ENCODE peak calls at places on chromosomes 16 and 17, in six cellular contexts. H is ascending aorta, C is prostate gland, Y is A549, P is lung, X is neuronal stem cell. M is an unnamed sample. For H3K9me3, the result is how much of the 10 kb centered on the place peaks cover.

GRCh38 chr16:89922884-89923639 is at the start of gene TUBB3:
- DNase-seq in H (no peak), C (peak), Y (peak), P (peak), X (peak), M (no peak)

GRCh38 chr16:88691924-88692560 is 5.7 kb upstream of the SNAI3 start:
- DNase-seq in H (no peak), C (no peak), Y (no peak), P (peak), X (no peak), M (no peak)

GRCh38 chr16:19375561-19376158 is 42.0 kb upstream of the TMC5 start:
- DNase-seq in H (no peak), C (peak), Y (peak), P (no peak), X (peak), M (peak)

GRCh38 chr17:35001549-35001948 is 21.2 kb downstream of the LIG3 start:
- DNase-seq in H (no peak), C (no peak), Y (no peak), P (no peak), X (no peak), M (no peak)

GRCh38 chr17:40872416-40872815 is 5.4 kb upstream of the KRT12 start:
- DNase-seq in H (no peak), C (no peak), Y (no peak), P (no peak), X (no peak), M (no peak)

GRCh38 chr17:76056882-76057281 is 15.4 kb downstream of the SRP68 start:
- DNase-seq in H (no peak), C (no peak), Y (no peak), P (no peak), X (no peak), M (no peak)

GRCh38 chr17:4998027-4998665 is 396 bp downstream of the KIF1C start:
- DNase-seq in H (no peak), C (no peak), Y (peak), P (peak), X (peak), M (no peak)

GRCh38 chr16:67713647-67714273 is 5.4 kb downstream of the GFOD2 start:
- DNase-seq in H (no peak), C (no peak), Y (no peak), P (no peak), X (no peak), M (no peak)

GRCh38 chr16:58393138-58393504 is 850 bp downstream of the GINS3 start:
- DNase-seq in H (no peak), C (no peak), Y (no peak), P (no peak), X (peak), M (no peak)

GRCh38 chr16:82061861-82062525 is 26.9 kb downstream of the HSD17B2 start:
- DNase-seq in H (no peak), C (no peak), Y (peak), P (no peak), X (no peak), M (no peak)

GRCh38 chr16:70723740-70724145 is 37.9 kb upstream of the MTSS2 start:
- DNase-seq in H (no peak), C (no peak), Y (no peak), P (no peak), X (no peak), M (no peak)

GRCh38 chr17:77235370-77236080 is 94.8 kb downstream of the SEC14L1 start:
- DNase-seq in H (no peak), C (no peak), Y (no peak), P (peak), X (no peak), M (no peak)

GRCh38 chr17:3558603-3559269 is 1.1 kb upstream of the TRPV3 start:
- DNase-seq in H (no peak), C (no peak), Y (no peak), P (no peak), X (no peak), M (no peak)

GRCh38 chr17:43536236-43537088 is 9.7 kb downstream of the ETV4 start:
- DNase-seq in H (no peak), C (no peak), Y (no peak), P (no peak), X (no peak), M (no peak)

GRCh38 chr17:78992542-78993212 is 13.0 kb upstream of the LGALS3BP start:
- DNase-seq in H (no peak), C (no peak), Y (no peak), P (no peak), X (no peak), M (no peak)

GRCh38 chr17:34420254-34420766 is 57.3 kb upstream of the CCL1 start:
- DNase-seq in H (no peak), C (peak), Y (peak), P (peak), X (peak), M (peak)

GRCh38 chr16:71723537-71724319 is 773 bp downstream of the PHLPP2 start:
- DNase-seq in H (peak), C (peak), Y (peak), P (peak), X (peak), M (peak)

GRCh38 chr17:17682293-17682736 is 1.1 kb downstream of the RAI1 start:
- DNase-seq in H (no peak), C (peak), Y (peak), P (no peak), X (no peak), M (peak)

GRCh38 chr16:55662641-55663040 is 6.9 kb downstream of the SLC6A2 start:
- DNase-seq in H (no peak), C (no peak), Y (no peak), P (no peak), X (no peak), M (no peak)

GRCh38 chr16:26664086-26664485 is 402.6 kb upstream of the C16orf82 start:
- DNase-seq in H (no peak), C (no peak), Y (no peak), P (no peak), X (no peak), M (no peak)

GRCh38 chr17:38333635-38334295 is 10.0 kb downstream of the GPR179 start:
- DNase-seq in H (no peak), C (no peak), Y (peak), P (no peak), X (peak), M (no peak)

GRCh38 chr16:85923153-85924021 is 24.4 kb downstream of the IRF8 start:
- DNase-seq in H (no peak), C (no peak), Y (peak), P (no peak), X (no peak), M (no peak)

GRCh38 chr17:40490289-40490853 is 11.1 kb downstream of the TNS4 start:
- DNase-seq in H (no peak), C (peak), Y (peak), P (no peak), X (no peak), M (peak)

GRCh38 chr17:22273308-22273707 is 581.0 kb downstream of the KCNJ18 start:
- DNase-seq in H (no peak), C (no peak), Y (no peak), P (no peak), X (no peak), M (no peak)

GRCh38 chr16:85521737-85522042 is 91.4 kb upstream of the GSE1 start:
- DNase-seq in H (no peak), C (no peak), Y (no peak), P (no peak), X (no peak), M (no peak)

GRCh38 chr17:496761-497586 is 144.4 kb upstream of the RPH3AL start:
- DNase-seq in H (no peak), C (no peak), Y (no peak), P (no peak), X (no peak), M (no peak)

GRCh38 chr16:68367034-68367433 is 56.2 kb downstream of the PRMT7 start:
- DNase-seq in H (no peak), C (no peak), Y (peak), P (no peak), X (peak), M (no peak)

GRCh38 chr17:59267776-59268175 is 47.5 kb downstream of the GDPD1 start:
- DNase-seq in H (no peak), C (no peak), Y (no peak), P (no peak), X (no peak), M (no peak)

GRCh38 chr16:57688987-57689771 is 5.4 kb upstream of the DRC7 start:
- DNase-seq in H (no peak), C (no peak), Y (no peak), P (no peak), X (no peak), M (peak)

GRCh38 chr16:78770353-78771091 is 671.1 kb downstream of the WWOX start:
- DNase-seq in H (no peak), C (peak), Y (peak), P (peak), X (peak), M (peak)

GRCh38 chr16:30457743-30458560 is 12.3 kb upstream of the SEPHS2 start:
- DNase-seq in H (no peak), C (no peak), Y (no peak), P (no peak), X (no peak), M (no peak)

GRCh38 chr17:81735181-81736102 is 23.4 kb downstream of the SLC25A10 start:
- DNase-seq in H (no peak), C (peak), Y (no peak), P (peak), X (no peak), M (no peak)

GRCh38 chr16:54928016-54928356 is 2.7 kb upstream of the IRX5 start:
- DNase-seq in H (no peak), C (no peak), Y (peak), P (no peak), X (peak), M (no peak)

GRCh38 chr16:82810077-82810476 is 183.3 kb downstream of the CDH13 start:
- DNase-seq in H (no peak), C (no peak), Y (no peak), P (no peak), X (no peak), M (no peak)

GRCh38 chr17:6914711-6915110 is 81.1 kb upstream of the ALOX12 start:
- DNase-seq in H (no peak), C (no peak), Y (no peak), P (no peak), X (no peak), M (no peak)
- H3K9me3 ChIP-seq in H (under half), C (under half), Y (under half), P (under half), X (under half), M (under half)

GRCh38 chr16:3413730-3414379 is 12.8 kb downstream of the ZNF174 start:
- DNase-seq in H (no peak), C (no peak), Y (no peak), P (no peak), X (no peak), M (no peak)
- H3K9me3 ChIP-seq in H (half or more), C (under half), Y (half or more), P (under half), X (under half), M (half or more)

GRCh38 chr16:7953360-7953759 is 620.7 kb downstream of the RBFOX1 start:
- DNase-seq in H (no peak), C (no peak), Y (no peak), P (no peak), X (no peak), M (no peak)
- H3K9me3 ChIP-seq in H (under half), C (under half), Y (under half), P (under half), X (under half), M (under half)

GRCh38 chr16:87085441-87085840 is 231.8 kb downstream of the C16orf95 start:
- DNase-seq in H (no peak), C (no peak), Y (no peak), P (no peak), X (no peak), M (no peak)

GRCh38 chr16:87076950-87077749 is 240.0 kb downstream of the C16orf95 start:
- DNase-seq in H (no peak), C (no peak), Y (peak), P (peak), X (no peak), M (no peak)

GRCh38 chr16:87076331-87076949 is 240.8 kb downstream of the C16orf95 start:
- DNase-seq in H (no peak), C (no peak), Y (no peak), P (no peak), X (no peak), M (no peak)

GRCh38 chr16:87077750-87078127 is 239.5 kb downstream of the C16orf95 start:
- DNase-seq in H (no peak), C (no peak), Y (no peak), P (no peak), X (no peak), M (no peak)

DNA sequence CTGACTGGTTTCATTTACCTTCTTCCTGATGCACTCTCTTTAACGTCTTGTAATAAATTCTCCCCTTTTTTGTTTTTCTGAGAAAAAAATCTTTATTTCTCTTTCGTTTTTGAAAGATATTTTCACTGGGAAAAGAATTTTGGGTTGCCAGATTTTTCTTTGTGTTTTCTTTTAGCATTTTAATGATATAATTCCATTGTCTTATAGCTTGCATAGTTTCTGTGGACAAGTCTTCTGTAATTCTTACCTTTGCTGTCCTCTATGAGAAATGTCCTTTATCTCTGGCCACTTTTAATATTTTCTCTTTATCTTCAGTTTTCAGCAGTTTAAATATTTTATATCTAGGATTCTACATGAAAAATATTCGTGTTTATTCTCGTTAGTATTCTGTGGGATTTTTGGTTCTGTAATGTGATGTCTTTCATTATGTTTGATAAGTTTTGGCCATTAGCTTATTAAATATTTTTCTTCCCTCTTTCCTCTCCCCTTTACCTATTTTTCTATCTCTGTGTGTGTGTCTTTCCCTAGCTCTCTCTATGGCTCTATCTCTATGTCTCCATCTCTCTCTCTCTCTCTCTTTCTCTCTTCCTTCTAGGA is 236.5 kb downstream of the C16orf95 start:
- DNase-seq in H (no peak), C (no peak), Y (no peak), P (no peak), X (no peak), M (no peak)
- H3K9me3 ChIP-seq in H (under half), C (under half), Y (half or more), P (under half), X (under half), M (under half)

GRCh38 chr16:24698314-24698713 is 31.1 kb upstream of the TNRC6A start:
- DNase-seq in H (no peak), C (peak), Y (no peak), P (no peak), X (no peak), M (no peak)

GRCh38 chr16:24699151-24699723 is 30.2 kb upstream of the TNRC6A start:
- DNase-seq in H (no peak), C (no peak), Y (no peak), P (no peak), X (no peak), M (no peak)

GRCh38 chr16:24701521-24701951 is 27.9 kb upstream of the TNRC6A start:
- DNase-seq in H (no peak), C (no peak), Y (peak), P (no peak), X (no peak), M (peak)

GRCh38 chr16:24696699-24697098 is 32.8 kb upstream of the TNRC6A start:
- DNase-seq in H (no peak), C (no peak), Y (no peak), P (no peak), X (no peak), M (no peak)

GRCh38 chr16:24700549-24701392 is 28.7 kb upstream of the TNRC6A start:
- DNase-seq in H (peak), C (peak), Y (peak), P (peak), X (no peak), M (peak)
- H3K9me3 ChIP-seq in H (under half), C (under half), Y (under half), P (under half), X (under half), M (under half)

GRCh38 chr17:53719229-53719628 is 103.5 kb upstream of the KIF2B start:
- DNase-seq in H (no peak), C (no peak), Y (no peak), P (no peak), X (no peak), M (no peak)
- H3K9me3 ChIP-seq in H (under half), C (under half), Y (under half), P (under half), X (under half), M (under half)

DNA sequence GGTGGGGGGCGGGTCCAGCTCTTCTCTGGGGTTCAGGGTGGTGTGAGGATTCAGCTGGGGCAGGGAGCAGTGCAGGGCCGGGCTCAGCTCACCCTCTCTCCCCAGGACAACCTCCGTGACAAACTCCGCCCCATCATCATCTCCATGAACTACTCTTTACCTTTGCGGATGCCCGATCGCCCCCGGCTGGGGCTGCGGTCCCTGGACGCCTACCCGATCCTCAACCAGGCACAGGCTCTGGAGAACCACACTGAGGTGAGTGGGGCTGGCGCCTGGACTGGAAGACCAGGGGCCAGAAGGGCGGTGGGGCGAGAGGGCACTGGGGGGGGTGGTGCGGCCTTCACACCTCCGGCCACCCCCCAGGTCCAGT is 18.9 kb upstream of the PDK2 start:
- DNase-seq in H (no peak), C (no peak), Y (no peak), P (no peak), X (no peak), M (no peak)
- H3K9me3 ChIP-seq in H (under half), C (under half), Y (under half), P (under half), X (under half), M (under half)

GRCh38 chr17:61701334-61701733 is 110.3 kb upstream of the NACA2 start:
- DNase-seq in H (no peak), C (no peak), Y (no peak), P (no peak), X (no peak), M (no peak)
- H3K9me3 ChIP-seq in H (under half), C (under half), Y (under half), P (under half), X (under half), M (under half)

M was measured in uterus.